ENCODE peak calls at places on chromosomes 3 and 15, in five cellular contexts. Z, F, U, E and K are unnamed samples.

GRCh38 chr15:83559310-83559966 is 94.5 kb upstream of the ADAMTSL3 start:
- DNase-seq in Z (peak; percentile 84), F (peak; percentile 65), U (no peak), E (peak; percentile 59), K (peak; percentile 40)

GRCh38 chr3:99484871-99485270 is 153.5 kb upstream of the COL8A1 start:
- DNase-seq in Z (peak; percentile 83), F (peak; percentile 34), U (no peak), E (no peak), K (peak; percentile 67)

GRCh38 chr3:115245437-115245836 is 98.3 kb upstream of the ZBTB20 start:
- DNase-seq in Z (peak; percentile 86), F (peak; percentile 92), U (no peak), E (peak; percentile 91), K (peak; percentile 97)

GRCh38 chr15:66993090-66993489 is 72.3 kb upstream of the SMAD3 start:
- DNase-seq in Z (no peak), F (no peak), U (no peak), E (no peak), K (no peak)

GRCh38 chr15:50911641-50912040 is 3.2 kb downstream of the AP4E1 start:
- DNase-seq in Z (peak; percentile 26), F (no peak), U (no peak), E (no peak), K (no peak)

GRCh38 chr3:176950743-176951142 is 246.5 kb downstream of the TBL1XR1 start:
- DNase-seq in Z (peak; percentile 54), F (peak; percentile 60), U (no peak), E (peak; percentile 32), K (peak; percentile 93)

GRCh38 chr3:10770547-10770946 is 45.5 kb upstream of the SLC6A11 start:
- DNase-seq in Z (no peak), F (no peak), U (no peak), E (no peak), K (no peak)

GRCh38 chr3:139518926-139519842 is 20.4 kb downstream of the RBP1 start:
- DNase-seq in Z (no peak), F (no peak), U (no peak), E (no peak), K (no peak)

GRCh38 chr3:30448946-30449686 is 157.3 kb upstream of the TGFBR2 start:
- DNase-seq in Z (no peak), F (no peak), U (no peak), E (no peak), K (peak; percentile 28)

GRCh38 chr15:60972301-60972700 is 256.8 kb downstream of the RORA start:
- DNase-seq in Z (peak; percentile 93), F (peak; percentile 98), U (no peak), E (peak; percentile 92), K (peak; percentile 94)

GRCh38 chr15:45550436-45550835 is 27.9 kb upstream of the SLC30A4 start:
- DNase-seq in Z (peak; percentile 21), F (peak; percentile 77), U (no peak), E (peak; percentile 53), K (peak; percentile 22)

GRCh38 chr3:157999246-157999645 is 107.0 kb downstream of the SHOX2 start:
- DNase-seq in Z (peak; percentile 2), F (no peak), U (no peak), E (no peak), K (no peak)

GRCh38 chr3:196638922-196639516 is 475 bp upstream of the NRROS start:
- DNase-seq in Z (no peak), F (no peak), U (no peak), E (no peak), K (no peak)

GRCh38 chr15:51727141-51727897 is 10.1 kb downstream of the LYSMD2 start:
- DNase-seq in Z (peak; percentile 30), F (peak; percentile 59), U (no peak), E (peak; percentile 69), K (peak; percentile 43)

GRCh38 chr15:76204916-76205460 is 106.3 kb downstream of the ETFA start:
- DNase-seq in Z (no peak), F (no peak), U (no peak), E (no peak), K (no peak)

GRCh38 chr15:79973445-79974180 is 2.6 kb upstream of the BCL2A1 start:
- DNase-seq in Z (no peak), F (no peak), U (no peak), E (no peak), K (no peak)

GRCh38 chr3:32398531-32398930 is 6.9 kb downstream of the CMTM7 start:
- DNase-seq in Z (no peak), F (no peak), U (no peak), E (no peak), K (no peak)

GRCh38 chr3:37100411-37100810 is 74.0 kb downstream of the LRRFIP2 start:
- DNase-seq in Z (no peak), F (no peak), U (no peak), E (no peak), K (no peak)

GRCh38 chr15:73744293-73744692 is 8.9 kb downstream of the INSYN1 start:
- DNase-seq in Z (no peak), F (no peak), U (no peak), E (no peak), K (no peak)

GRCh38 chr3:124747111-124747981 is 17.1 kb downstream of the UMPS start:
- DNase-seq in Z (no peak), F (no peak), U (no peak), E (no peak), K (no peak)

GRCh38 chr3:107458871-107459270 is 63.9 kb upstream of the BBX start:
- DNase-seq in Z (peak; percentile 58), F (no peak), U (no peak), E (no peak), K (peak; percentile 8)